ENCODE peak calls at places on chromosome 22, in four cellular contexts. Q is K562, P is A549, V is HepG2. B is an unnamed sample.

GRCh38 chr22:40036591-40037225 is 42.0 kb downstream of the FAM83F start:
- DNase-seq in V (peak), P (peak), Q (peak), B (peak)

GRCh38 chr22:45376703-45377102 is 36.7 kb downstream of the SMC1B start:
- DNase-seq in Q (no peak), V (no peak), P (no peak), B (no peak)

GRCh38 chr22:48366591-48366990 is 1461.1 kb downstream of the BRD1 start:
- DNase-seq in Q (no peak), V (no peak), P (no peak), B (no peak)

GRCh38 chr22:26916236-26916635 is 258.8 kb downstream of the MIAT start:
- DNase-seq in V (no peak), Q (no peak), P (no peak), B (no peak)

GRCh38 chr22:49107561-49107960 is 720.1 kb downstream of the BRD1 start:
- DNase-seq in Q (no peak), V (no peak), P (no peak), B (no peak)

GRCh38 chr22:49623176-49623575 is 204.5 kb downstream of the BRD1 start:
- DNase-seq in Q (no peak), P (no peak), V (no peak), B (no peak)

GRCh38 chr22:29156507-29156906 is 49.2 kb upstream of the EMID1 start:
- DNase-seq in Q (peak), V (peak), P (no peak), B (peak)

GRCh38 chr22:50576070-50576469 is 2.2 kb downstream of the CPT1B start:
- DNase-seq in Q (peak), P (peak), V (peak), B (peak)

GRCh38 chr22:37310815-37311595 is 28.7 kb downstream of the CYTH4 start:
- DNase-seq in P (no peak), V (no peak), Q (no peak), B (no peak)

GRCh38 chr22:32695451-32695891 is 106.0 kb upstream of the TIMP3 start:
- DNase-seq in Q (no peak), V (peak), P (peak), B (no peak)

GRCh38 chr22:24494535-24495364 is at the start of gene UPB1:
- DNase-seq in Q (no peak), V (no peak), P (no peak), B (peak)

GRCh38 chr22:41831383-41831782 is 1.5 kb upstream of the SREBF2 start:
- DNase-seq in V (no peak), Q (no peak), P (no peak), B (no peak)

GRCh38 chr22:42617155-42617983 is 2.7 kb upstream of the POLDIP3 start:
- DNase-seq in Q (no peak), P (no peak), V (no peak), B (no peak)

GRCh38 chr22:41048791-41049717 is 43.3 kb upstream of the EP300 start:
- DNase-seq in Q (peak), P (no peak), V (peak), B (peak)

GRCh38 chr22:50068096-50068495 is 10.0 kb upstream of the TTLL8 start:
- DNase-seq in V (no peak), Q (no peak), P (no peak), B (no peak)

GRCh38 chr22:45007946-45008852 is 1.6 kb downstream of the PHF21B start:
- DNase-seq in Q (peak), V (no peak), P (peak), B (peak)

GRCh38 chr22:25146311-25146710 is 53.3 kb upstream of the CRYBB3 start:
- DNase-seq in V (no peak), Q (no peak), P (no peak), B (no peak)

GRCh38 chr22:48444320-48445112 is 1383.2 kb downstream of the BRD1 start:
- DNase-seq in Q (no peak), V (no peak), P (no peak), B (no peak)

GRCh38 chr22:46007848-46008261 is 30.9 kb upstream of the WNT7B start:
- DNase-seq in V (no peak), P (no peak), Q (no peak), B (no peak)

GRCh38 chr22:49658902-49659280 is 168.8 kb downstream of the BRD1 start:
- DNase-seq in V (no peak), P (no peak), Q (no peak), B (peak)

GRCh38 chr22:17085277-17086091 is 684 bp downstream of the IL17RA start:
- DNase-seq in Q (peak), P (no peak), V (no peak), B (peak)

GRCh38 chr22:40385041-40385782 is 14.8 kb downstream of the SGSM3 start:
- DNase-seq in Q (no peak), P (no peak), V (no peak), B (no peak)

GRCh38 chr22:25358421-25359170 is 139.2 kb downstream of the CRYBB2 start:
- DNase-seq in V (no peak), P (no peak), Q (no peak), B (no peak)

GRCh38 chr22:32844251-32844650 is 42.7 kb downstream of the TIMP3 start:
- DNase-seq in V (no peak), P (no peak), Q (no peak), B (no peak)

GRCh38 chr22:42820075-42820763 is 36.9 kb downstream of the ARFGAP3 start:
- DNase-seq in V (no peak), P (no peak), Q (peak), B (no peak)

GRCh38 chr22:38504731-38505594 is 1.1 kb downstream of the DDX17 start:
- DNase-seq in V (peak), Q (peak), P (peak), B (no peak)

GRCh38 chr22:46053563-46054090 is 76.7 kb upstream of the WNT7B start:
- DNase-seq in P (no peak), V (no peak), Q (no peak), B (no peak)

GRCh38 chr22:27116295-27116694 is 458.9 kb downstream of the MIAT start:
- DNase-seq in Q (no peak), P (peak), V (no peak), B (no peak)

GRCh38 chr22:46106279-46107022 is 43.9 kb upstream of the PPARA start:
- DNase-seq in P (no peak), V (no peak), Q (no peak), B (no peak)

GRCh38 chr22:29758068-29758622 is 8.7 kb downstream of the ZMAT5 start:
- DNase-seq in V (no peak), P (no peak), Q (no peak), B (no peak)

GRCh38 chr22:27074016-27074415 is 416.6 kb downstream of the MIAT start:
- DNase-seq in V (no peak), P (no peak), Q (no peak), B (no peak)

GRCh38 chr22:34333285-34333684 is 413.0 kb upstream of the LARGE1 start:
- DNase-seq in V (no peak), Q (no peak), P (no peak), B (peak)

GRCh38 chr22:37370306-37370979 is 56.8 kb downstream of the ELFN2 start:
- DNase-seq in P (no peak), Q (no peak), V (no peak), B (no peak)

GRCh38 chr22:30385913-30386312 is 1.3 kb downstream of the RNF215 start:
- DNase-seq in P (no peak), V (no peak), Q (no peak), B (no peak)

GRCh38 chr22:19448076-19448607 is 631 bp upstream of the C22orf39 start:
- DNase-seq in Q (peak), V (peak), P (peak), B (no peak)

GRCh38 chr22:25745341-25746011 is 3.5 kb downstream of the MYO18B start:
- DNase-seq in V (no peak), Q (no peak), P (peak), B (no peak)

GRCh38 chr22:25029181-25029580 is 76.7 kb downstream of the KIAA1671 start:
- DNase-seq in P (no peak), Q (no peak), V (no peak), B (no peak)

GRCh38 chr22:35335936-35336781 is 36.5 kb downstream of the TOM1 start:
- DNase-seq in V (no peak), Q (no peak), P (no peak), B (no peak)
- TF ChIP-seq NR3C1 in V (no peak), Q (no peak), P (no peak), B (no peak)

GRCh38 chr22:47205562-47205961 is 443.1 kb downstream of the TBC1D22A start:
- DNase-seq in V (no peak), Q (no peak), P (no peak), B (no peak)

GRCh38 chr22:47203554-47203991 is 441.1 kb downstream of the TBC1D22A start:
- DNase-seq in P (no peak), V (no peak), Q (no peak), B (no peak)

GRCh38 chr22:47206185-47206584 is 443.7 kb downstream of the TBC1D22A start:
- DNase-seq in P (no peak), V (no peak), Q (no peak), B (no peak)

GRCh38 chr22:47204002-47204979 is 441.8 kb downstream of the TBC1D22A start:
- DNase-seq in P (no peak), Q (no peak), V (no peak), B (no peak)

DNA sequence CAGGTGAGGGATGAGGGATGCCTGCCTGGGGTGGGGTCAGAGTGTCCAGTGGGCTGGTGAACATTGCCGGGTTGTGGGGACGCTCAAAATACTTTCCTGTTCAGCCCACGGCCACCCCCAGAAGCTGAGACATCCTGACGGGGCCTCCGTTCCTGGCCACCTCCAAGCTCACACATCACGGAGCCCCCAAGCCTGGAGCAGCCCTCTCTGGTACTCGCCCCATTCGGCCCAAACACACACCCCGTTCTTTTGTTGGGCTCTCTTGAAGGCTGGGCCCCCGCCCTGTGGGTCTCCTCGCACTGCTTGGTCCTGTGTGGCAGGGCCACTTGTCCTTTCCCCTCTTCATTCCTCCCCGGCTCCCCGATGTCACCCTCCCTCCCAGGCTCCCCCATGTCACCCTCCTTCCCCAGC is 442.6 kb downstream of the TBC1D22A start:
- DNase-seq in P (no peak), Q (no peak), V (no peak), B (no peak)
- TF ChIP-seq MAX in P (no peak), Q (no peak), V (no peak), B (no peak)

GRCh38 chr22:21015051-21016006 is at the start of gene P2RX6:
- DNase-seq in P (no peak), V (no peak), Q (peak), B (no peak)
- TF ChIP-seq NR3C1 in P (no peak), V (no peak), Q (no peak), B (no peak)

DNA sequence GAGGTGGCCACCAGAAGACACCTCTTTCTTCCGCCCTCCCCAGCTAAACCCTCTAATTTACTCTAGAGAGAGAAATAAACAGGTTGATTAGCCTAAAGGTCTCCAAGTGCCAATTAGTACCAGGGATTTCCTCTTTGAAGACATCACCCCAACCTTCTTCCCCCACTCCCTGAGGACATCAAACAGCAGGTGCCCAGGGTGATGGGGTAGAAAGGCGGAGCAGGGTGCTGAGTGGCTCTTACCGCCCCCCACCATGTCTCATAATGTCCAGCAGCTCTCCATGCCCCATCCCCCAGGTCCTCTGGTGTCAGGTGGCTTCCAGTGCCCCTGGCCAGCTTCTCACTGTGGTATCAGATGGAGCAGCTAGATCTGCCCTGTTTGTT is 5.3 kb upstream of the GNAZ start:
- DNase-seq in P (no peak), V (no peak), Q (no peak), B (peak)
- TF ChIP-seq MAX in P (no peak), V (no peak), Q (no peak), B (no peak)